ENCODE peak calls at places on chromosomes 1 and 21, in four cellular contexts. W is neural progenitor cell, Z is fibroblast of lung, Y is suprapubic skin. Q is an unnamed sample.

GRCh38 chr1:169565335-169566271 is 20.7 kb downstream of the F5 start:
- DNase-seq in W (no peak), Z (no peak), Y (no peak), Q (no peak)

GRCh38 chr21:36171741-36172331 is 15.2 kb downstream of the DOP1B start:
- DNase-seq in Y (no peak), W (no peak), Z (no peak), Q (no peak)

GRCh38 chr1:221284028-221284427 is 404.8 kb downstream of the HLX start:
- DNase-seq in Y (no peak), W (no peak), Z (peak), Q (no peak)

GRCh38 chr1:223504741-223505140 is 111.5 kb downstream of the CCDC185 start:
- DNase-seq in Z (peak), Y (no peak), W (no peak), Q (no peak)

GRCh38 chr1:168236836-168237611 is 11.2 kb downstream of the SFT2D2 start:
- DNase-seq in Y (no peak), Z (no peak), W (no peak), Q (no peak)

GRCh38 chr1:161119017-161119378 is 1.1 kb downstream of the NIT1 start:
- DNase-seq in Z (no peak), Y (no peak), W (peak), Q (no peak)

GRCh38 chr1:15951341-15952153 is 24.4 kb downstream of the ZBTB17 start:
- DNase-seq in W (no peak), Y (no peak), Z (no peak), Q (no peak)

GRCh38 chr1:175221548-175222175 is 29.1 kb upstream of the KIAA0040 start:
- DNase-seq in W (peak), Z (peak), Y (no peak), Q (no peak)

GRCh38 chr1:161082996-161083742 is 6.2 kb downstream of the NECTIN4 start:
- DNase-seq in Z (peak), Y (peak), W (no peak), Q (peak)

GRCh38 chr1:179812501-179813292 is 64.9 kb downstream of the TOR1AIP2 start:
- DNase-seq in W (no peak), Y (no peak), Z (peak), Q (no peak)

GRCh38 chr1:41880261-41880660 is 38.5 kb downstream of the HIVEP3 start:
- DNase-seq in W (no peak), Y (no peak), Z (no peak), Q (no peak)
- H3K27ac ChIP-seq in W (no peak), Y (no peak), Z (no peak), Q (peak)

DNA sequence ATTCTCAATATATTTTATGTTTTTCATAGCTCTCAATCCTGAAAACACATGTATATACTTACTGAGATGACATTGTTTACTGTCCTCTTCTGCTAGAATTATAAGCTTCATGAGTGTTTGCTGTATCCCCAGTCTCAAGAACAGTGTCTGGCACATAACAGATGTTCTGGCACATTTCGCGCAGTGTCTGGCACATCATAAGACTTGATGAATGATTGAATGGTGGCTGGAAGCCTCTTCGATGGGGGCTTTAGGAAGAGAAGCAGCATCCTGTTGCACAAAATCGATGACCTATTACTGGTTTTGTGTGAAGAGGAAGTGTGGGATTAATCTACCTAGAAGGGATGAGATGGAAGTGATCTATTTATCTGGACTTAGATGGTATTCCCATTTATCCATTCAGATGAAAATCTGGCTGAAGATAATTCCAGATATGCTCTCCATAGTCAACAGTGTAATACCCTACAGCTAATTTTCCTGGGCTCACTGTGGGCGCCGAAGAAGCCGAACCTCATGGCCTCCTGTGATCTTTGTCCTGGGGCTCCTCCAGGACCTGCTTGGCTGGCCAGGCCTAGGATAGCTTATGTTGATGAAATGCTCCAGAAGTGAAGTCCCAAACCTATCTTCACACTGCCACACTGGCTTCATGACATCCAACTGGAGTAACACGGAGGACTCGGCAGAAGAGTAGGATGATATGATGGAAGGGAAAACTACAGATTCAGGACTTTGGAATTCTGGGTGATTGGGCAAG is 26.5 kb downstream of the CD34 start:
- DNase-seq in W (no peak), Y (no peak), Z (no peak), Q (no peak)
- H3K27ac ChIP-seq in W (no peak), Y (no peak), Z (no peak), Q (peak)

GRCh38 chr1:30888975-30889374 is 19.6 kb downstream of the SDC3 start:
- DNase-seq in Y (no peak), W (no peak), Z (no peak), Q (no peak)

GRCh38 chr1:30888391-30888790 is 20.2 kb downstream of the SDC3 start:
- DNase-seq in Z (peak), W (no peak), Y (no peak), Q (no peak)

GRCh38 chr1:30891223-30891552 is 17.4 kb downstream of the SDC3 start:
- DNase-seq in Z (no peak), W (no peak), Y (no peak), Q (no peak)

GRCh38 chr1:30890502-30891222 is 17.9 kb downstream of the SDC3 start:
- DNase-seq in Y (no peak), Z (no peak), W (no peak), Q (no peak)

GRCh38 chr1:30889506-30889905 is 19.1 kb downstream of the SDC3 start:
- DNase-seq in Z (no peak), W (no peak), Y (no peak), Q (no peak)
- H3K27ac ChIP-seq in Z (no peak), W (no peak), Y (no peak), Q (no peak)

GRCh38 chr1:41919764-41920397 is 1.2 kb upstream of the HIVEP3 start:
- DNase-seq in W (peak), Z (peak), Y (no peak), Q (peak)
- H3K27ac ChIP-seq in W (no peak), Z (no peak), Y (no peak), Q (peak)

DNA sequence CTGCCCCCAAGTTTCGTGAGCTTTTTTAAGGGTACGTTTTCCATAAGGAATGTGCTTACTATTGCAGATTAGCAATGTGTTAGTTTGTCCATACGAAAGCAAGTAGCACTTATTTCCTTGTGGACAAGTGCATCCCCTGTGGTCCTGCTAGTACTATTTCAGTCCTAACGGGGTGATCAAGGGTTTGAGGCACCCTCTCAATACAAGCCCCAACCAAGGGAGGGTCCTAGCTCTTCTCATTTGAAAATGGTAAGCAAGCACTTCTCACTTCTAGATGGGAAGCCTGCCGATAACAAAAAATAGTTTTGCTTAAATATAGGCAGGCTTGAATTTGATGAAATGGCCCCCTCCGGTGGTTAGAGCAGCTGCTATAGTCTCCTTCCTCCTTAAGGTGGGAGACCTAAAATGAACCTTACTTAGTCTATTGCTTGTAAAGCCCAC is 64.0 kb upstream of the HMCN1 start:
- DNase-seq in Y (no peak), Z (peak), W (peak), Q (no peak)
- H3K27ac ChIP-seq in Y (no peak), Z (no peak), W (no peak), Q (no peak)

GRCh38 chr1:162253790-162254189 is 122.9 kb downstream of the SPATA46 start:
- DNase-seq in Y (no peak), W (no peak), Z (no peak), Q (no peak)

GRCh38 chr1:162259859-162260455 is 116.7 kb downstream of the SPATA46 start:
- DNase-seq in Z (no peak), Y (no peak), W (no peak), Q (no peak)

GRCh38 chr1:162252209-162252608 is 124.4 kb downstream of the SPATA46 start:
- DNase-seq in Y (no peak), W (no peak), Z (no peak), Q (no peak)

GRCh38 chr1:162251102-162251501 is 125.6 kb downstream of the SPATA46 start:
- DNase-seq in Y (no peak), W (no peak), Z (no peak), Q (no peak)

DNA sequence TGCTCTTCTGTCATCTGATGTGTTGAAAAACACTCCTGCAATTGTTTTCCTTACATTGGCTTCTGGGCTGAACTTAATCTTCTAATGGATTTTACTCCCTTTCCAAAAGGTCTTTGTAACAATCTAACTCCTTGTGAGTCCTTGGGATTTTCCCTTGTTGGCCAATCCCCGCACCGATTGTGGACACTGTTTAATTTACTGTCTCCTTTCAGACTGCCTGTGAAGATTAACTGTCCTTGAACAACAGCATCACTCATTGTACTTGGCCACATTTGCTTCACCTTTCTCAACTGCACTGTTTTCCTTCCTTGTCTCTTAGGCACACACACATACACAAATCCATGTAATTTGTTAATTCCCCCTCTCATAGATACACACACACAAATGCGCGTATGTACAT is 120.4 kb downstream of the SPATA46 start:
- DNase-seq in W (no peak), Z (no peak), Y (no peak), Q (no peak)
- H3K27ac ChIP-seq in W (no peak), Z (no peak), Y (no peak), Q (no peak)

Q was measured in gastrocnemius medialis.